ENCODE peak calls at places on chromosomes 6 and 20, in four cellular contexts. S is tibial artery, C is IMR-90, Q is aorta. J is an unnamed sample.

GRCh38 chr6:143097224-143097795 is 36.6 kb downstream of the AIG1 start:
- DNase-seq in C (peak), Q (no peak), S (no peak), J (no peak)

GRCh38 chr6:17250237-17250636 is 30.9 kb upstream of the RBM24 start:
- DNase-seq in S (no peak), Q (no peak), C (no peak), J (no peak)

GRCh38 chr6:136330634-136331033 is 41.0 kb upstream of the BCLAF1 start:
- DNase-seq in C (no peak), S (no peak), Q (no peak), J (no peak)

GRCh38 chr20:50304501-50304856 is 113.8 kb downstream of the CEBPB start:
- DNase-seq in S (peak), C (peak), Q (peak), J (peak)

GRCh38 chr6:139029470-139030210 is 1.1 kb downstream of the ABRACL start:
- DNase-seq in S (peak), Q (peak), C (peak), J (no peak)

GRCh38 chr6:138454976-138455706 is 44.2 kb downstream of the NHSL1 start:
- DNase-seq in Q (peak), S (no peak), C (no peak), J (no peak)

GRCh38 chr20:58721951-58722371 is 29.4 kb downstream of the NPEPL1 start:
- DNase-seq in Q (peak), C (no peak), S (peak), J (peak)

GRCh38 chr6:6880745-6881437 is 226.9 kb upstream of the RREB1 start:
- DNase-seq in Q (no peak), C (no peak), S (no peak), J (no peak)

GRCh38 chr6:146968041-146968760 is 236.0 kb upstream of the STXBP5 start:
- DNase-seq in C (peak), S (no peak), Q (no peak), J (no peak)

GRCh38 chr6:90446164-90446563 is 140.7 kb downstream of the MAP3K7 start:
- DNase-seq in S (no peak), C (peak), Q (no peak), J (no peak)

GRCh38 chr6:47242483-47243386 is 67.0 kb downstream of the TNFRSF21 start:
- DNase-seq in S (peak), C (peak), Q (peak), J (peak)

GRCh38 chr20:58228484-58229197 is at the start of gene ANKRD60:
- DNase-seq in C (peak), S (no peak), Q (no peak), J (no peak)

GRCh38 chr20:13464702-13465101 is 174.0 kb downstream of the TASP1 start:
- DNase-seq in Q (no peak), S (no peak), C (peak), J (no peak)

GRCh38 chr20:37071481-37071911 is 24.3 kb downstream of the RBL1 start:
- DNase-seq in C (peak), Q (no peak), S (no peak), J (no peak)

GRCh38 chr6:33113720-33114119 is 37.9 kb downstream of the HLA-DPB1 start:
- DNase-seq in C (no peak), S (no peak), Q (no peak), J (no peak)

GRCh38 chr20:16201191-16201590 is 372.1 kb downstream of the KIF16B start:
- DNase-seq in C (no peak), Q (no peak), S (no peak), J (no peak)

GRCh38 chr20:53723621-53724020 is 130.0 kb upstream of the ZNF217 start:
- DNase-seq in Q (no peak), S (no peak), C (no peak), J (no peak)

GRCh38 chr20:49993301-49993751 is 10.5 kb downstream of the SNAI1 start:
- DNase-seq in S (peak), C (no peak), Q (no peak), J (no peak)

GRCh38 chr6:2902470-2902762 is 693 bp downstream of the SERPINB9 start:
- DNase-seq in S (peak), C (peak), Q (peak), J (no peak)

GRCh38 chr20:48722002-48722731 is 105.6 kb downstream of the PREX1 start:
- DNase-seq in Q (peak), C (peak), S (peak), J (peak)

GRCh38 chr6:10873374-10873773 is 8.5 kb downstream of the GCM2 start:
- DNase-seq in Q (no peak), C (no peak), S (no peak), J (no peak)

GRCh38 chr20:25705830-25706351 is 9.2 kb upstream of the ZNF337 start:
- DNase-seq in C (no peak), Q (no peak), S (no peak), J (no peak)

GRCh38 chr6:168150551-168151444 is 71.8 kb upstream of the FRMD1 start:
- DNase-seq in C (no peak), S (no peak), Q (no peak), J (no peak)

GRCh38 chr6:87682310-87682709 is 19.7 kb downstream of the AKIRIN2 start:
- DNase-seq in Q (no peak), S (no peak), C (no peak), J (no peak)

GRCh38 chr6:108115598-108116058 is 41.1 kb upstream of the OSTM1 start:
- DNase-seq in Q (no peak), C (peak), S (peak), J (peak)

GRCh38 chr20:20530428-20531151 is 162.7 kb downstream of the INSM1 start:
- DNase-seq in Q (no peak), S (no peak), C (no peak), J (no peak)

GRCh38 chr6:141095308-141095707 is 1037.4 kb upstream of the GJE1 start:
- DNase-seq in S (no peak), Q (no peak), C (no peak), J (no peak)

GRCh38 chr6:29553268-29554057 is 6.1 kb downstream of the UBD start:
- DNase-seq in S (peak), C (peak), Q (peak), J (peak)

GRCh38 chr6:23272536-23272935 is 703.2 kb downstream of the HDGFL1 start:
- DNase-seq in C (no peak), S (no peak), Q (no peak), J (no peak)

GRCh38 chr20:22582386-22582959 is 1.9 kb downstream of the FOXA2 start:
- DNase-seq in Q (no peak), C (no peak), S (no peak), J (no peak)

GRCh38 chr6:112443666-112444065 is 96.5 kb downstream of the RFPL4B start:
- DNase-seq in S (peak), C (peak), Q (peak), J (no peak)

GRCh38 chr20:50783903-50784302 is 11.0 kb upstream of the BCAS4 start:
- DNase-seq in Q (no peak), C (no peak), S (no peak), J (peak)

GRCh38 chr6:166625356-166625755 is 1.7 kb downstream of the RPS6KA2 start:
- DNase-seq in C (peak), S (no peak), Q (no peak), J (no peak)

GRCh38 chr6:31010393-31011060 is at the start of gene MUC22:
- DNase-seq in S (no peak), C (peak), Q (no peak), J (no peak)

GRCh38 chr6:36949636-36950035 is 4.9 kb upstream of the PI16 start:
- DNase-seq in S (no peak), C (peak), Q (no peak), J (no peak)

GRCh38 chr6:121652223-121652622 is 216.8 kb downstream of the GJA1 start:
- DNase-seq in S (no peak), Q (no peak), C (no peak), J (no peak)

GRCh38 chr6:37967651-37968050 is 148.1 kb downstream of the ZFAND3 start:
- DNase-seq in C (no peak), S (no peak), Q (no peak), J (no peak)

DNA sequence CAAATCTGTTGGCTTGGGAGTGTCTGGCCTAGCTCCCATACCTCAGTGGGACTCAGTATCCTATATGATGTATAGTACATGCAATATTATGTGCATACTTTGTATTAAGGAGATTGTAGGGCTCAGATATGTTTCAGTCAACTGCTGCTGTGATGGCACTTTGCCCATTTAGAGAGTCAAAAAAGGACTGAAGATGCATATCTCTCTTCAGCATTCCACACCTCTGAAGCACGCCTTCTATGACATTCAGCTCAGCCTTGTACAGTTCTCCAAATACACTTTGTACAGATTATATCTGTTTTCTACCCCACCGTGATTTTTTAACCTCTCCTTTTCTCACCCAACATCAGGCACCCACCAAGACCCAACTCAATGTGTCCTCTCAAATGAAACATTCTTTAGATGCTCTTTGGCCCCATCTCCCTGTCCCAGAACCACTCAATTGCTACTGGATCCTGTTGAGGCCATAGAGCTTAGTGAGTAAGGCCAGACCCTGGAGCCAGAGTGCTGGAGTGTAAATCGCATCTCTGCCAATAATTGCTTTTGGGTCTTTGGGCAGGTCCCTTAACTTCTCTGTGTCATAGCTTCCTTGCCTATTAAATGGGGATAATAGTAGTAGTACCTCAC is 15.6 kb downstream of the ENPP1 start:
- DNase-seq in C (peak), Q (no peak), S (no peak), J (no peak)
- H3K27ac ChIP-seq in C (no peak), Q (no peak), S (no peak), J (no peak)

DNA sequence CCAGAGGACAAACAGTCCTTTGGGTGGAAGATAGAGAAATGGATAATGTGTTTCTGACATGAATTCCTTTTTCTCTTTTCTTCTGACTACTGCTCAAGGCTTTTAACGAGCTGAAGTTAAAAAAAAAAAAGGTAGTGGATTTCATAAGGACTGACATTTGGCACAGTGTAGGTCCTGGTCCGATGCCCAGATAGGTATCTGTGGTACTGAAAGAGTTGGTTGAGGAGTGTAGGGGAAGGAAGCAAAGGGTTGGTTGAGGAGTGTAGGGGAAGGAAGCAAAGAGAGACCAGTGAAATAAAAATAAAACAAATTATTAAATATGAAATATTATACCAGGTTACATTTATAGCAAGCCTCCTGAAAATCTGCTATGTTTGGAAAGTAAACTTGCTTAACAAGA is 11.8 kb downstream of the UTRN start:
- DNase-seq in S (no peak), C (no peak), Q (peak), J (no peak)
- H3K4me3 ChIP-seq in S (no peak), C (no peak), Q (no peak), J (no peak)

GRCh38 chr6:20332441-20333006 is 69.2 kb upstream of the E2F3 start:
- DNase-seq in S (no peak), C (no peak), Q (no peak), J (no peak)

GRCh38 chr6:20328266-20328946 is 73.3 kb upstream of the E2F3 start:
- DNase-seq in S (no peak), C (peak), Q (no peak), J (no peak)

GRCh38 chr6:20331625-20332024 is 70.1 kb upstream of the E2F3 start:
- DNase-seq in Q (no peak), C (no peak), S (no peak), J (no peak)

GRCh38 chr6:20333870-20334269 is 67.8 kb upstream of the E2F3 start:
- DNase-seq in S (no peak), Q (no peak), C (no peak), J (no peak)

DNA sequence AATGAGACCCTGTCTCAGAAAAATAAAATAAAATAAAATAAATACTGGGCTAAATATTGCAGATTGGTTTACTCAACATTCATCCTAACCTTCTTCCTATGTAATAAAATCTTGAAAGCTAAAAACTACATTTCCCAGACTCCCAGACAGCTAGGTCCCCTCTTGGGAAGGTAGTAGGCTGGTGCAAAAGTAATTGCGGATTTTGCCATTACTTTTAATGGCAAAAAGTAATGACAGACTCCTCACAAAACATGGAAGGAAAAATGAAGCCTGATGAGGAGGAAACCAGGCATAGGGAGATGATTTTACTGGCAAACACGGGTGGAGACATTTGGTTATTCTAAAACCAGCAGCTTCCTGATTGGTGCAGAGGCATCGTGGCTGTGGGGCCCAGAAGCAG is 70.6 kb upstream of the E2F3 start:
- DNase-seq in S (no peak), C (no peak), Q (no peak), J (no peak)
- H3K27ac ChIP-seq in S (no peak), C (no peak), Q (no peak), J (no peak)

GRCh38 chr6:43123691-43124314 is 47.3 kb upstream of the SRF start:
- DNase-seq in Q (no peak), C (no peak), S (no peak), J (peak)

GRCh38 chr6:43119456-43119855 is 43.3 kb downstream of the PTK7 start:
- DNase-seq in S (no peak), Q (no peak), C (no peak), J (peak)

GRCh38 chr6:43122146-43122545 is 46.0 kb downstream of the PTK7 start:
- DNase-seq in S (no peak), Q (no peak), C (no peak), J (peak)

GRCh38 chr6:43120101-43120730 is 44.1 kb downstream of the PTK7 start:
- DNase-seq in C (no peak), S (no peak), Q (no peak), J (peak)

DNA sequence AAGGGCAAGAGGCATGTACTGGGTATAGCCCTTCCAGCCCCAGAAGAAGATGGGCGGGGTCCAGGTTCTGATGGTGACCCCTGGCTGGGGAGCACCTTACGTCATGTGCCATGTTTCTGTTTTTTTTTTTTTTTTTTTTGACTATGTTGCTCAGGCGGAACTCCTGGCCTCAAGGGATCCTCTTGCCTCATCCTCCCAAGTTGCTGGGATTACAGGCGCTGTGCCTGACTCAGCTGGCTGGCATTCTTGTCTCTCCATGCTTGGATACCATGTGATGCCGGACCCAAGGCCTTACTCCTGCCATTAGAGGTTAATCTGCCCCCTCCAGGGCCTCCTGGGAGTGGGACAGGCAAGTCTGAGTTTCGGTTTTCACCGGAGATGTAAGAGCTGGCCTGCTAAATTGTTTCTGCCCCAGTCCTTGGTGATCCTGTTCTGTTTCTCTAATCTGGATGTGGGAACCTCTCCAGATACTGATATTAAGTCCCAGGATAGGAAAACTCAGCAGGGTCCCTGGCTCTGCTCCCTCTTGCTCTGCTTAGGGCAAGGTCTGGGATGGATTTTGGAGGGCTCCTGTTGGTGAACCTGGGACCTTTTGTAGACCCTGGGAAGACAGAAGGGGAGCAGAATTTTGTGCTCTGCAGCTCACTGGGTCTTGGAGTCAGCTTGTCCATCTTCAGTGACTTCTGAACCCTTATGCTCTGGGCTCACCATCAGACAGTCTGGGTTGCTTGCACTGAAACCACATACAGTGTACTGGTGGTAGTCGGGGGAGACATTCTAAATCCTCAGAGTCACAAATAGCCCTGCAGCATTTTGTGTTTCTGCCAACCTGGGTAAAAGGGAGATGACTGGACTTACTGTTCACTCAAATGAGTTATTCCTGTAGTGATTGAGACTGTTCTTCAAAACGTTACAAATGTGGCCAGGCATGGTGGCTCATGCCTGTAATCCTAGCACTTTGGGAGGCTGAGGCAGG is 45.1 kb downstream of the PTK7 start:
- DNase-seq in C (peak), Q (peak), S (peak), J (peak)
- H3K4me3 ChIP-seq in C (no peak), Q (no peak), S (no peak), J (no peak)

GRCh38 chr20:41362748-41363140 is 3.9 kb downstream of the EMILIN3 start:
- DNase-seq in S (no peak), C (no peak), Q (no peak), J (no peak)
- H3K27ac ChIP-seq in S (no peak), C (no peak), Q (no peak), J (no peak)

GRCh38 chr20:63279931-63280330 is 7.3 kb downstream of the ARFGAP1 start:
- DNase-seq in S (no peak), C (no peak), Q (peak), J (no peak)
- H3K4me3 ChIP-seq in S (no peak), C (no peak), Q (no peak), J (no peak)

J was measured in spleen.